ENCODE peak calls at places on chromosomes 1 and 21, in eight cellular contexts. C is astrocyte; Z is neuronal stem cell; T is AG08395; N is germinal center; V is NCI-H1105; O is RCC 7860; R is activated CD4-positive, alpha-beta T cell treated with anti-CD3 and anti-CD28 coated beads, Interleukin-2, amount 50 U/mL, for 48 hours. Q is an unnamed sample.

GRCh38 chr1:10635385-10635896 is 160.7 kb downstream of the PEX14 start:
- DNase-seq in O (no peak), N (no peak), T (peak; percentile 78), R (no peak), V (no peak), C (peak; percentile 26), Z (no peak), Q (no peak)

GRCh38 chr1:2978691-2979190 is 42.5 kb upstream of the ACTRT2 start:
- DNase-seq in T (no peak), C (no peak), Z (no peak), O (no peak), V (no peak), N (no peak), R (no peak), Q (no peak)

GRCh38 chr1:100219879-100220278 is 29.8 kb downstream of the DBT start:
- DNase-seq in V (no peak), O (no peak), C (no peak), R (no peak), N (no peak), Z (no peak), T (no peak), Q (no peak)

GRCh38 chr1:87706779-87707228 is 378.1 kb downstream of the LMO4 start:
- DNase-seq in T (no peak), Z (no peak), N (no peak), O (no peak), R (no peak), V (peak; percentile 20), C (peak; percentile 60), Q (no peak)

GRCh38 chr1:27430903-27431653 is 38.7 kb downstream of the GPR3 start:
- DNase-seq in O (no peak), N (peak; percentile 40), V (no peak), C (peak; percentile 23), Z (no peak), T (no peak), R (no peak), Q (no peak)

GRCh38 chr21:36854391-36854790 is 112.1 kb downstream of the HLCS start:
- DNase-seq in R (peak; percentile 27), O (peak; percentile 51), C (no peak), N (peak; percentile 36), Z (peak; percentile 62), V (peak; percentile 44), T (peak; percentile 31), Q (peak; percentile 66)

GRCh38 chr1:203178083-203178482 is 2.5 kb upstream of the MYBPH start:
- DNase-seq in C (no peak), V (no peak), R (no peak), N (no peak), Z (peak; percentile 45), T (peak; percentile 63), O (peak; percentile 68), Q (peak; percentile 85)

GRCh38 chr1:167090289-167090942 is at the start of gene GPA33:
- DNase-seq in R (no peak), V (no peak), N (no peak), C (no peak), O (no peak), T (no peak), Z (no peak), Q (no peak)

GRCh38 chr1:116332461-116332860 is 40.6 kb upstream of the ATP1A1 start:
- DNase-seq in R (no peak), N (no peak), Z (no peak), C (no peak), T (no peak), O (no peak), V (no peak), Q (no peak)

GRCh38 chr1:198933506-198933905 is 294.7 kb downstream of the PTPRC start:
- DNase-seq in Z (no peak), C (no peak), N (no peak), V (no peak), T (no peak), O (no peak), R (no peak), Q (no peak)

GRCh38 chr1:177593105-177593504 is 376.8 kb downstream of the SEC16B start:
- DNase-seq in Z (no peak), T (no peak), V (no peak), R (no peak), O (no peak), N (no peak), C (no peak), Q (no peak)

GRCh38 chr1:191590578-191590977 is 567.7 kb upstream of the RGS18 start:
- DNase-seq in Z (no peak), T (no peak), C (no peak), O (no peak), N (no peak), R (no peak), V (no peak), Q (no peak)

GRCh38 chr1:37989381-37989930 is 366 bp downstream of the SF3A3 start:
- DNase-seq in C (peak; percentile 32), O (peak; percentile 9), V (no peak), Z (no peak), R (peak; percentile 49), N (peak; percentile 53), T (peak; percentile 48), Q (no peak)

GRCh38 chr1:107926436-107927080 is 38.4 kb downstream of the VAV3 start:
- DNase-seq in R (no peak), V (no peak), O (no peak), N (no peak), Z (no peak), T (no peak), C (peak; percentile 6), Q (no peak)

GRCh38 chr1:181083842-181084605 is 4.5 kb upstream of the IER5 start:
- DNase-seq in C (no peak), O (peak; percentile 32), Z (no peak), N (peak; percentile 58), R (peak; percentile 56), V (peak; percentile 46), T (no peak), Q (peak; percentile 70)

GRCh38 chr1:41221995-41222991 is 19.8 kb downstream of the SCMH1 start:
- DNase-seq in V (peak; percentile 85), N (no peak), O (peak; percentile 2), T (no peak), R (no peak), Z (no peak), C (peak; percentile 10), Q (no peak)

GRCh38 chr1:18941221-18942141 is 15.0 kb downstream of the IFFO2 start:
- DNase-seq in V (no peak), T (no peak), N (no peak), C (peak; percentile 98), Z (peak; percentile 70), O (no peak), R (no peak), Q (no peak)

GRCh38 chr1:11851171-11851570 is 3.6 kb upstream of the NPPA start:
- DNase-seq in R (no peak), Z (no peak), O (no peak), C (no peak), N (no peak), T (no peak), V (no peak), Q (no peak)

GRCh38 chr1:40307186-40307585 is 9.9 kb downstream of the COL9A2 start:
- DNase-seq in N (no peak), Z (no peak), R (no peak), O (no peak), V (no peak), C (no peak), T (no peak), Q (no peak)

GRCh38 chr1:216710598-216711333 is 12.5 kb downstream of the ESRRG start:
- DNase-seq in N (no peak), C (no peak), Z (no peak), V (no peak), R (no peak), O (no peak), T (no peak), Q (no peak)

GRCh38 chr1:145962157-145963102 is 1.9 kb downstream of the ANKRD34A start:
- DNase-seq in Z (no peak), N (peak; percentile 20), R (peak; percentile 53), C (no peak), O (no peak), V (no peak), T (peak; percentile 76), Q (no peak)